ENCODE peak calls at places on chromosomes 7 and 10, in six cellular contexts. C, K, U, I, O and G are unnamed samples.

GRCh38 chr7:50552921-50553320 is 12.3 kb downstream of the DDC start:
- DNase-seq in U (no peak), C (peak), K (no peak), I (peak), O (peak), G (peak)

GRCh38 chr7:113071465-113071864 is 15.2 kb downstream of the GPR85 start:
- DNase-seq in C (peak), K (no peak), I (peak), U (no peak), O (peak), G (no peak)

GRCh38 chr10:24518981-24519597 is 204.6 kb downstream of the ARHGAP21 start:
- DNase-seq in U (no peak), K (peak), O (peak), C (peak), I (peak), G (peak)

GRCh38 chr7:17640730-17641377 is 299.4 kb downstream of the SNX13 start:
- DNase-seq in I (peak), U (no peak), O (no peak), K (peak), C (no peak), G (peak)

GRCh38 chr10:31304261-31304970 is 14.6 kb upstream of the ZEB1 start:
- DNase-seq in C (no peak), O (peak), K (no peak), I (no peak), U (no peak), G (no peak)

GRCh38 chr7:138502023-138502767 is 42.1 kb downstream of the TRIM24 start:
- DNase-seq in C (no peak), K (no peak), U (no peak), O (no peak), I (no peak), G (no peak)

GRCh38 chr10:124378817-124379510 is 39.8 kb downstream of the OAT start:
- DNase-seq in C (no peak), O (peak), U (peak), I (no peak), K (peak), G (no peak)

GRCh38 chr7:4803397-4804241 is 28.2 kb downstream of the AP5Z1 start:
- DNase-seq in O (no peak), I (no peak), U (no peak), C (no peak), K (no peak), G (peak)

GRCh38 chr7:113013761-113014449 is 72.7 kb downstream of the GPR85 start:
- DNase-seq in C (no peak), U (no peak), I (no peak), O (peak), K (no peak), G (no peak)

GRCh38 chr7:52088008-52088787 is 771.6 kb upstream of the COBL start:
- DNase-seq in K (no peak), C (no peak), U (no peak), I (no peak), O (no peak), G (peak)

GRCh38 chr10:71705582-71705981 is 14.0 kb downstream of the C10orf105 start:
- DNase-seq in I (no peak), U (no peak), O (peak), C (no peak), K (no peak), G (no peak)

GRCh38 chr7:129775695-129776396 is 164.3 kb downstream of the NRF1 start:
- DNase-seq in U (no peak), O (no peak), I (no peak), K (no peak), C (no peak), G (no peak)

GRCh38 chr7:148327379-148327778 is 263.2 kb upstream of the C7orf33 start:
- DNase-seq in U (no peak), I (no peak), O (peak), C (no peak), K (peak), G (no peak)

GRCh38 chr10:28445511-28445910 is 87.4 kb upstream of the WAC start:
- DNase-seq in U (no peak), K (no peak), I (no peak), C (no peak), O (no peak), G (no peak)

GRCh38 chr7:116802144-116802747 is 60.1 kb upstream of the CAPZA2 start:
- DNase-seq in O (no peak), U (no peak), C (no peak), K (no peak), I (no peak), G (no peak)

GRCh38 chr10:12156367-12157123 is 27.1 kb downstream of the SEC61A2 start:
- DNase-seq in U (no peak), C (no peak), O (no peak), I (no peak), K (no peak), G (no peak)

GRCh38 chr10:123507298-123507697 is 158.9 kb upstream of the GPR26 start:
- DNase-seq in U (no peak), C (no peak), K (no peak), I (no peak), O (no peak), G (no peak)

GRCh38 chr10:129525408-129525807 is 58.4 kb downstream of the MGMT start:
- DNase-seq in I (no peak), O (peak), K (no peak), U (no peak), C (no peak), G (peak)

GRCh38 chr10:10271639-10272192 is 746.0 kb upstream of the CELF2 start:
- DNase-seq in O (no peak), K (no peak), I (no peak), C (no peak), U (no peak), G (no peak)

GRCh38 chr10:3761916-3762708 is 22.9 kb downstream of the KLF6 start:
- DNase-seq in O (peak), I (no peak), C (no peak), K (peak), U (no peak), G (no peak)

GRCh38 chr7:91228927-91229326 is 35.3 kb upstream of the FZD1 start:
- DNase-seq in K (no peak), O (no peak), I (no peak), C (no peak), U (no peak), G (no peak)

GRCh38 chr10:29804025-29804852 is 169.5 kb upstream of the SVIL start:
- DNase-seq in I (peak), C (peak), O (peak), K (peak), U (peak), G (no peak)

GRCh38 chr7:27661776-27662489 is 750 bp downstream of the HIBADH start:
- DNase-seq in K (peak), O (peak), I (peak), C (peak), U (no peak), G (no peak)

GRCh38 chr7:93728292-93728691 is 153.8 kb upstream of the CALCR start:
- DNase-seq in I (no peak), C (no peak), U (no peak), K (no peak), O (peak), G (no peak)

GRCh38 chr10:85643839-85644525 is 722.6 kb downstream of the GRID1 start:
- DNase-seq in O (peak), I (no peak), U (peak), K (peak), C (no peak), G (no peak)

GRCh38 chr7:158312789-158313188 is 274.8 kb downstream of the PTPRN2 start:
- DNase-seq in C (no peak), K (no peak), I (no peak), U (no peak), O (no peak), G (no peak)

GRCh38 chr10:43667317-43667731 is 18.6 kb upstream of the ZNF32 start:
- DNase-seq in U (no peak), O (no peak), C (no peak), K (no peak), I (no peak), G (no peak)

GRCh38 chr7:115478426-115478825 is 552.1 kb downstream of the TFEC start:
- DNase-seq in C (no peak), K (no peak), U (no peak), I (no peak), O (no peak), G (no peak)

GRCh38 chr10:59694936-59695335 is 14.7 kb downstream of the SLC16A9 start:
- DNase-seq in I (no peak), U (no peak), K (no peak), C (no peak), O (no peak), G (no peak)

GRCh38 chr10:88117227-88117626 is 253.8 kb downstream of the PTEN start:
- DNase-seq in O (no peak), C (no peak), U (no peak), K (no peak), I (no peak), G (peak)

GRCh38 chr10:102522874-102523249 is 19.1 kb downstream of the SUFU start:
- DNase-seq in U (no peak), O (no peak), C (no peak), K (no peak), I (no peak), G (no peak)

GRCh38 chr7:83259064-83259463 is 96.4 kb upstream of the PCLO start:
- DNase-seq in C (no peak), K (no peak), O (no peak), U (no peak), I (no peak), G (no peak)

GRCh38 chr7:50119815-50120637 is 27.0 kb upstream of the ZPBP start:
- DNase-seq in O (no peak), I (no peak), U (no peak), C (no peak), K (peak), G (peak)

GRCh38 chr10:95388072-95388471 is 97.3 kb upstream of the PDLIM1 start:
- DNase-seq in C (no peak), U (no peak), K (no peak), O (no peak), I (no peak), G (no peak)

GRCh38 chr7:65448824-65449504 is 75.3 kb downstream of the ZNF92 start:
- DNase-seq in U (no peak), O (peak), I (no peak), K (no peak), C (no peak), G (no peak)

GRCh38 chr10:31014146-31014880 is 17.4 kb downstream of the ZNF438 start:
- DNase-seq in K (no peak), U (no peak), O (no peak), I (no peak), C (no peak), G (no peak)

GRCh38 chr10:1122349-1122748 is 66.2 kb downstream of the WDR37 start:
- DNase-seq in I (no peak), O (no peak), K (no peak), C (no peak), U (no peak), G (no peak)

GRCh38 chr10:70331486-70332268 is 47.9 kb upstream of the NPFFR1 start:
- DNase-seq in U (peak), I (peak), C (peak), O (peak), K (peak), G (no peak)

GRCh38 chr7:133484135-133484534 is 231.3 kb downstream of the EXOC4 start:
- DNase-seq in I (no peak), C (no peak), U (no peak), O (peak), K (no peak), G (no peak)

GRCh38 chr10:49539320-49539885 is 482 bp upstream of the ERCC6 start:
- DNase-seq in I (peak), O (peak), C (no peak), K (peak), U (no peak), G (peak)

GRCh38 chr10:132175907-132176581 is 10.7 kb upstream of the DPYSL4 start:
- DNase-seq in K (no peak), C (no peak), I (no peak), U (no peak), O (no peak), G (peak)

GRCh38 chr10:132178885-132179545 is 7.7 kb upstream of the DPYSL4 start:
- DNase-seq in C (no peak), I (no peak), O (no peak), K (no peak), U (no peak), G (no peak)

GRCh38 chr10:132175401-132175800 is 11.3 kb upstream of the DPYSL4 start:
- DNase-seq in I (no peak), C (no peak), U (no peak), O (no peak), K (no peak), G (peak)

GRCh38 chr10:132178046-132178445 is 8.7 kb upstream of the DPYSL4 start:
- DNase-seq in U (no peak), I (no peak), C (no peak), O (no peak), K (no peak), G (no peak)

DNA sequence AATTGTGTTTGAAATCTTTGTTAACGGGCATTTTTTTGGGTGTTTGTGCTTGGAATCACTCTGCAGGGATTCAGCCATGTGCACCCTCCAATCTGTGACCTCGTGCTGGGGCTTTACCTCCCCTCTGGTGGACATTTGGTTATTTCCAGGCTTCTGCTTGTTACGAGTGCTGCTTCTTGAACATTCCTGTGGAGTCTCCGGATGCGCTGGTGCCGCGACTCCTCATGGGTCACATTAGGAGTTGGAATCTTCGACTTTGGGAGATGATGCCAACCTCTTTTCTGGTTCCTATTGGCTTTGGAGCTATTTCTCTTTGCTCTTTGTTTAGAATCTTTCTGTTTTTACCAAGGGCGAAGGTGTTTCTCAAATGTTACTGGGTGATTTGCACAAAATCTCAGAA is 10.1 kb upstream of the DPYSL4 start:
- DNase-seq in O (no peak), U (no peak), I (no peak), K (no peak), C (no peak), G (no peak)
- TF ChIP-seq CTCF in O (no peak), U (no peak), I (no peak), K (no peak), C (no peak), G (no peak)

DNA sequence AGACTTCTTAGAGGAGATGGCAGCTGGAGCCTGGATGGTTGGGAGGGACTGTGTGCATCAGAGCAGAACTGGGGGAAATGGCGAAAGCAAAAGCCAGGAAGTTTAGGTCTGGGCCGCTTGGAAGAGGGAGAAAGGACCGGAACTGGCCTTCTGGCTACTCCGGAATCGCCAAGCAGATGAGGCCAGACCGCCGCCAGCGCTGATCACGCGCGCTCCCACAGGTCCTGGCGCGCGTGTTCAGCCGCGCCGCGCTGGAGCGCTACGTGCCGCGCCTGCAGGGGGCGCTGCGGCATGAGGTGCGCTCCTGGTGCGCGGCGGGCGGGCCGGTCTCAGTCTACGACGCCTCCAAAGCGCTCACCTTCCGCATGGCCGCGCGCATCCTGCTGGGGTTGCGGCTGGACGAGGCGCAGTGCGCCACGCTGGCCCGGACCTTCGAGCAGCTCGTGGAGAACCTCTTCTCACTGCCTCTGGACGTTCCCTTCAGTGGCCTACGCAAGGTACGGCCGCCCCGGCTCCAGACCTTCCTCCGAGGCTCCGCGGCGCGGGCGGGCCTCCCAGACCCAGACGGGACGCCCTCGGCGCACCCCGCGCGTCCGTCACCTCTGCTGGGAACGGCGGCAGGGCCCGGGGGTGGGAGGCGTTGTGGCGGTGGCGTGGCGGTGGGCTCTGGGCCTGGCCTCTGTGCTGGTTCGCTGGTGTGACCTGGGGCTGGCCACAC is 2.1 kb downstream of the CYP26C1 start:
- DNase-seq in I (no peak), K (no peak), O (no peak), C (no peak), U (no peak), G (peak)
- TF ChIP-seq CTCF in I (no peak), K (no peak), O (peak), C (no peak), U (peak), G (peak)

GRCh38 chr10:89466599-89467035 is 52.2 kb downstream of the IFIT5 start:
- DNase-seq in I (peak), O (peak), K (peak), C (no peak), U (peak), G (peak)
- TF ChIP-seq CTCF in I (no peak), O (peak), K (no peak), C (no peak), U (peak), G (no peak)

DNA sequence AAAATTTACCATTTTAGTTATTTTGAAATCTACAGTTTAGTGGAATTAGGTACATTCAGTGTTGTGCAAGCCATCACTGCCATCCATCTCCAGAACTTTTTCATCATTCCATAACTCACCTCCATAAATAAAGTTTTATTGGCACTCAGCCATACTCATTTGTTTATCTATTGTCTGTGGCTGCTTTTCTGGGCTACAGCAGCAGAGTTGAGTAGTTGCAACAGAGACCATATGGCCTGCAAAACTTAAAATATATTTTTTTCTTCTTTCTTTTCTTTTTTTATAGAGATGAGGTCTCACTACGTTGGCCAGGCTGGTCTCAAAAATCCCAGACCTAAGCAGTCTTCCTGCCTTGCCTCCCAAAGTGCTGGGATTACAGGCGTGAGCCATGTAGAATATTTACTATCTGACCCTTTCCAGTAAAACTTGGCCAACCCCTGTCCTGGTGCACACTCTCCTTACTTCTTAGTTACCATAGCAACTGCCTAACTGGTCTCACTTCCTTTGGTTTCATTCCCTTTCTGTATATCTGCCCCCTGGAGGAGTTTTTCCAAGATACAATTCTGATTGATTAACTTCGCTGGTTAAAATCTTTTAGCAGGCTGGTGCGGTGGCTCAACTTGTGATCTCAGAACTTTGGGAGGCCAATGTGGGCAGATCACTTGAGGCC is 133.2 kb downstream of the CUX1 start:
- DNase-seq in I (no peak), O (no peak), U (no peak), K (no peak), C (no peak), G (no peak)
- TF ChIP-seq CTCF in I (no peak), O (peak), U (peak), K (peak), C (no peak), G (no peak)

GRCh38 chr10:79128241-79128922 is 59.6 kb downstream of the ZMIZ1 start:
- DNase-seq in K (no peak), U (no peak), C (no peak), I (no peak), O (no peak), G (no peak)

GRCh38 chr10:79128923-79129305 is 60.1 kb downstream of the ZMIZ1 start:
- DNase-seq in I (no peak), C (no peak), U (no peak), O (no peak), K (no peak), G (no peak)

GRCh38 chr10:79130255-79130654 is 61.5 kb downstream of the ZMIZ1 start:
- DNase-seq in C (no peak), U (no peak), O (no peak), K (no peak), I (no peak), G (no peak)

GRCh38 chr10:79130846-79131245 is 62.1 kb downstream of the ZMIZ1 start:
- DNase-seq in U (no peak), O (no peak), I (no peak), K (no peak), C (no peak), G (no peak)

DNA sequence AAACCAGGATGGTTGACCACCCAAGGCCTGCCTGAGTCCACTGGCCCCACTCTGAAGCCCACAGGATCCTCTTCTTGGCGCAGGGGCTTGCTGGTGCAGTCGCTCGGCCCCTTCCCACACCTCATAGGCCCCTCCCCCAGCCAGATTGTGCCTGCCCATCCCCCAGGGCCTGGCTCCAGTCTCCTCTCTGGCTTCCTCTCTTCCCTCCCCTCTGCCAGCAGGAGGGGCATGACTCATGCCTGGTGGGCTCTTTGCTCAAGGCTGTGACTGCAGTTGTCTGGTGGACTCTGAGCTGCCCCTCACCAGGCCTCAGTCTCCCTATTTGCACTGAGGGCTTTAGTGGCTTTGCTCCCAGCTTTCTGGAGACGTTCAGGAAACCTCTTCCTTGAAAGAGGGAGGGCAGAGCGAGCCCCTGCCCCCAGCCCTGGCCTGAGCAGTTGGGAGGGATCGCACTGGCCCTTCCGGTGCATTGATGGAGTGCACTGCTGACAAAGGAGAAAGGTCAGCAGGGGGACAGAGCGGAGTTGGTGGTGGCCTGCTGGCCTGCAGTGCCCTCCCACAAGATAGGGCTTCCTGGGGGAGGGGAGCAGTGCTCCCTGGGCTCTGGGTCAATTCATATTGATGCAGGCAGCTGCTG is 60.7 kb downstream of the ZMIZ1 start:
- DNase-seq in I (peak), K (no peak), U (no peak), C (no peak), O (no peak), G (peak)
- TF ChIP-seq CTCF in I (no peak), K (no peak), U (no peak), C (no peak), O (no peak), G (no peak)

DNA sequence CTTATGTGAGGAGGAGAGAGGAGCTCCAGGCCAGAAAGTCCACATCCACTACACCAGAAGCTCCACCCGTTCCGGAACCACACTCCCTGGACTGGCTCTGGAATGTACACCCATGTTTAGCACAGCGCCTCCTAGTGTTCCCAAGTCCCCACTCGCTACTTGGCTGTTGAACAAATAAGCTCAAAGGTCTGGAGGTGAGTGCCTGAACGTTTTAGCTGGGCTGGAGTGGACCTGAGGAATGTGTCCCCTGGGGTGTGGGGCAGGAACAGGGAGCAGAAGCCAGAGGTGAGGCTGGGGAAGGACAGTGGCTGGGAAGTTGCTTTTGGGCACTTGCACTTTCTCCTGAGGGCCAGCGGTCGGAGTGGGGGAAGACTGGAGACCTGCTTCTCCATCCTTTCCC is 164.1 kb upstream of the CDCA7L start:
- DNase-seq in U (no peak), O (peak), K (peak), C (no peak), I (peak), G (peak)
- TF ChIP-seq CTCF in U (no peak), O (peak), K (no peak), C (no peak), I (no peak), G (no peak)